ENCODE peak calls at places on chromosomes 5 and 9, in nine cellular contexts. V is H1, Y is stomach, S is mammary epithelial cell, Q is tibial artery, H is A549, C is SJSA1, L is uterus, T is aorta. W is an unnamed sample.

GRCh38 chr5:99045864-99046263 is 117.1 kb upstream of the CHD1 start:
- DNase-seq in V (no peak), Y (no peak), S (no peak), Q (no peak), H (no peak), C (no peak), L (no peak), T (no peak), W (no peak)

GRCh38 chr5:179840321-179840720 is 18.3 kb downstream of the MRNIP start:
- DNase-seq in V (no peak), Y (no peak), S (no peak), Q (no peak), H (no peak), C (no peak), L (no peak), T (no peak), W (no peak)

GRCh38 chr9:79471577-79472543 is 99.9 kb upstream of the TLE4 start:
- DNase-seq in V (no peak), Y (peak; percentile 56), S (peak; percentile 28), Q (peak; percentile 90), H (no peak), C (no peak), L (peak; percentile 42), T (peak; percentile 85), W (peak; percentile 13)

GRCh38 chr9:126149661-126150060 is 177.0 kb upstream of the MVB12B start:
- DNase-seq in V (no peak), Y (peak; percentile 1), S (no peak), Q (peak; percentile 9), H (no peak), C (no peak), L (no peak), T (peak; percentile 12), W (no peak)

GRCh38 chr9:3401556-3401955 is 124.2 kb downstream of the RFX3 start:
- DNase-seq in V (no peak), Y (no peak), S (peak; percentile 72), Q (no peak), H (no peak), C (no peak), L (no peak), T (no peak), W (no peak)

GRCh38 chr5:178428341-178429155 is 161.6 kb downstream of the COL23A1 start:
- DNase-seq in V (no peak), Y (peak; percentile 72), S (no peak), Q (no peak), H (no peak), C (no peak), L (no peak), T (no peak), W (no peak)

GRCh38 chr9:11319477-11320060 is 706.8 kb upstream of the PTPRD start:
- DNase-seq in V (no peak), Y (no peak), S (no peak), Q (no peak), H (peak; percentile 10), C (no peak), L (no peak), T (no peak), W (no peak)

GRCh38 chr5:140298183-140298601 is 4.7 kb downstream of the PFDN1 start:
- DNase-seq in V (no peak), Y (no peak), S (peak; percentile 72), Q (no peak), H (no peak), C (peak; percentile 85), L (no peak), T (no peak), W (no peak)

GRCh38 chr9:18359335-18359734 is 114.6 kb upstream of the ADAMTSL1 start:
- DNase-seq in V (no peak), Y (no peak), S (peak; percentile 48), Q (no peak), H (no peak), C (no peak), L (no peak), T (no peak), W (no peak)

GRCh38 chr9:18361621-18362020 is 112.3 kb upstream of the ADAMTSL1 start:
- DNase-seq in V (no peak), Y (no peak), S (no peak), Q (no peak), H (no peak), C (no peak), L (no peak), T (no peak), W (no peak)

GRCh38 chr9:18360005-18360404 is 113.9 kb upstream of the ADAMTSL1 start:
- DNase-seq in V (no peak), Y (no peak), S (no peak), Q (no peak), H (no peak), C (no peak), L (no peak), T (no peak), W (no peak)

GRCh38 chr9:18357321-18357720 is 116.6 kb upstream of the ADAMTSL1 start:
- DNase-seq in V (no peak), Y (no peak), S (no peak), Q (no peak), H (no peak), C (no peak), L (no peak), T (no peak), W (no peak)

GRCh38 chr9:18358325-18358724 is 115.6 kb upstream of the ADAMTSL1 start:
- DNase-seq in V (no peak), Y (no peak), S (no peak), Q (no peak), H (no peak), C (no peak), L (no peak), T (no peak), W (no peak)
- H3K27ac ChIP-seq in V (no peak overlapping the region), Y (no peak overlapping the region), S (no peak overlapping the region), Q (no peak overlapping the region), H (no peak overlapping the region), C (no peak overlapping the region), L (no peak overlapping the region), T (no peak overlapping the region), W (no peak overlapping the region)

GRCh38 chr5:79821-80220 is 12.1 kb upstream of the PLEKHG4B start:
- DNase-seq in V (no peak), Y (no peak), S (no peak), Q (no peak), H (no peak), C (no peak), L (no peak), T (peak; percentile 45), W (no peak)
- H3K4me1 ChIP-seq in V (peaks cover 3% of the 10 kb centered on the region), Y (no peaks in the 10 kb centered on the region), S (no peaks in the 10 kb centered on the region), Q (no peaks in the 10 kb centered on the region), H (peaks cover 19% of the 10 kb centered on the region), C (peaks cover 65% of the 10 kb centered on the region), L (no peaks in the 10 kb centered on the region), T (no peaks in the 10 kb centered on the region), W (no peaks in the 10 kb centered on the region)

DNA sequence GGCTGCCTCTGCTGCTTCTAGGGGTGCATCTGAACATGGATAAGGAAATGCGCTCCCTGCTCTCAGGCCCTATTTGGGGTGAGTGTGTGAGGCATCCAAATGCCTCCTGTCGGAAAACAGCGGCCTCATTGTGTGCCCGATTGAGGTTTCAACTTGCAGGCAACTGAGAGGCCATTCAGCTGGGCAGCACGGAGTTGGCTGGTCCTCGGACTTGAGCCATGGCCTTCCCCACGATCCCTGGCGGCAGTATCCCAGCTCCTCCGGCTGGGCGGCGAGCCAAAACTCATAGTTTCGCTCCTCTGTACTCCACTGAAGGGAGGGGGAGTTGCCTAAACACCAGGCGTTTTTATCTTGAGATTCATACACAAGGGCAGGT is 597.3 kb upstream of the SGCD start:
- DNase-seq in V (no peak), Y (no peak), S (no peak), Q (no peak), H (no peak), C (no peak), L (no peak), T (peak; percentile 73), W (no peak)
- H3K4me3 ChIP-seq in V (peak overlapping the region; percentile 54), Y (no peak overlapping the region), S (no peak overlapping the region), Q (peak overlapping the region; percentile 48), H (no peak overlapping the region), C (no peak overlapping the region), L (no peak overlapping the region), T (no peak overlapping the region), W (no peak overlapping the region)

GRCh38 chr5:171954721-171955120 is 51.7 kb downstream of the FBXW11 start:
- DNase-seq in V (no peak), Y (no peak), S (peak; percentile 28), Q (no peak), H (no peak), C (peak; percentile 49), L (no peak), T (no peak), W (no peak)

GRCh38 chr5:171956870-171957501 is 49.5 kb downstream of the FBXW11 start:
- DNase-seq in V (no peak), Y (no peak), S (no peak), Q (no peak), H (no peak), C (no peak), L (no peak), T (no peak), W (no peak)

GRCh38 chr5:171956314-171956713 is 50.1 kb downstream of the FBXW11 start:
- DNase-seq in V (no peak), Y (no peak), S (no peak), Q (no peak), H (no peak), C (no peak), L (no peak), T (no peak), W (no peak)

GRCh38 chr5:171955761-171956160 is 50.7 kb downstream of the FBXW11 start:
- DNase-seq in V (no peak), Y (no peak), S (no peak), Q (no peak), H (no peak), C (no peak), L (no peak), T (no peak), W (no peak)

GRCh38 chr5:171957591-171958251 is 48.7 kb downstream of the FBXW11 start:
- DNase-seq in V (no peak), Y (no peak), S (no peak), Q (no peak), H (no peak), C (no peak), L (peak; percentile 53), T (no peak), W (no peak)
- H3K27ac ChIP-seq in V (no peak overlapping the region), Y (peak overlapping the region; percentile 49), S (no peak overlapping the region), Q (no peak overlapping the region), H (peak overlapping the region; percentile 55), C (no peak overlapping the region), L (peak overlapping the region; percentile 59), T (no peak overlapping the region), W (no peak overlapping the region)

DNA sequence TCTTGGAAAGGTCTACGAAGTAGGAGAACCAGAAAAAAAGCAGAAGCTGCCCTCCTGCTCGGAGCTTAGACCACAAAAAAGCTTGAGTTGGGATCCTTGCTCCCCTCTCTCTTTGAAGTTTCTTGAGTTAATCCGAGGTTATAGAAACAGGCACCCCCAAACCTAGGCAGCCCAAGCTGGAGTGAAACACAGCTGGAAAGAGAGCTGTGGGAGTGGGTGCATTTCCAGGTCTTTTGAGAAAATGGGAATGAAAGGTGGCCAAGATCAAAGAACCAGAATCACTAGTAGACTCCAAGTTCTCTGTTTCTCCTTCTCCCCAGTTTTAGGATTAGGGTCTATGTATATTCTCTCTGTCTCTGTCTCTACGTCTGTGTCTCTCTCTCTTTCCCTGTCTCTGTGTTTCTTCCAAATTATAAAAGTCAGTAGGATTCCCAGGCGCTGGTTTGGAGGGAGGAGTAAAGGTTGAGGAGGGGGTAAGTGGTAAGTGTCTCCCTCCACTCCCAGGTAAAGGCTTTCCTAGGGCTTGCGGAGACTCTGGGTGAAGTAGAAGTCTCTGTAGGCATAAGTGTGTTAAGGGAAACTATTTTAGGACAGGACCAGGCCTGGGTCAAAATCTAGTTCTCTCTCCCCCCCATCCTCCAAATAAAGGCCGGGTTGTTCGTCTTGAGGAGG is 2.9 kb downstream of the LHX2 start:
- DNase-seq in V (no peak), Y (no peak), S (no peak), Q (no peak), H (no peak), C (no peak), L (no peak), T (no peak), W (no peak)
- H3K4me1 ChIP-seq in V (peaks cover 4% of the 10 kb centered on the region), Y (peaks cover 42% of the 10 kb centered on the region), S (peaks cover 8% of the 10 kb centered on the region), Q (no peaks in the 10 kb centered on the region), H (peaks cover 10% of the 10 kb centered on the region), C (peaks cover 5% of the 10 kb centered on the region), L (peaks cover 29% of the 10 kb centered on the region), T (no peaks in the 10 kb centered on the region), W (peaks cover 40% of the 10 kb centered on the region)

W was measured in CD4-positive, CD25-positive, alpha-beta regulatory T cell.